ENCODE peak calls at places on chromosomes 3 and 15, in five cellular contexts. H, S, D, F and K are unnamed samples.

GRCh38 chr15:69658401-69658945 is 205.9 kb downstream of the RPLP1 start:
- DNase-seq in H (no peak), S (no peak), D (no peak), F (no peak), K (no peak)

GRCh38 chr15:29039466-29040366 is 153.9 kb downstream of the APBA2 start:
- DNase-seq in H (no peak), S (no peak), D (no peak), F (no peak), K (no peak)

GRCh38 chr3:126356373-126357298 is 572 bp downstream of the KLF15 start:
- DNase-seq in H (no peak), S (no peak), D (no peak), F (peak; percentile 49), K (peak; percentile 26)

GRCh38 chr15:89707577-89707976 is 17.0 kb downstream of the WDR93 start:
- DNase-seq in H (no peak), S (no peak), D (no peak), F (no peak), K (no peak)

GRCh38 chr3:61299981-61300380 is 48.7 kb upstream of the FHIT start:
- DNase-seq in H (no peak), S (no peak), D (no peak), F (no peak), K (no peak)

GRCh38 chr3:61141697-61142096 is 109.6 kb downstream of the FHIT start:
- DNase-seq in H (no peak), S (no peak), D (no peak), F (no peak), K (no peak)

GRCh38 chr15:35871282-35871681 is 325.3 kb upstream of the DPH6 start:
- DNase-seq in H (no peak), S (no peak), D (no peak), F (no peak), K (no peak)

GRCh38 chr3:16697437-16698258 is 92.4 kb upstream of the DAZL start:
- DNase-seq in H (no peak), S (no peak), D (no peak), F (no peak), K (peak; percentile 73)

GRCh38 chr3:179871782-179872181 is 165.0 kb downstream of the PEX5L start:
- DNase-seq in H (no peak), S (no peak), D (no peak), F (no peak), K (no peak)

GRCh38 chr3:116000315-116000714 is 377.0 kb downstream of the GAP43 start:
- DNase-seq in H (no peak), S (no peak), D (no peak), F (no peak), K (peak; percentile 97)

GRCh38 chr3:34237946-34238345 is 439.5 kb downstream of the PDCD6IP start:
- DNase-seq in H (no peak), S (no peak), D (no peak), F (no peak), K (no peak)

GRCh38 chr15:64574220-64574994 is 114.0 kb downstream of the ZNF609 start:
- DNase-seq in H (no peak), S (no peak), D (no peak), F (no peak), K (peak; percentile 80)

GRCh38 chr3:123310741-123311140 is 109.0 kb downstream of the SEC22A start:
- DNase-seq in H (no peak), S (no peak), D (no peak), F (no peak), K (no peak)

GRCh38 chr3:115912372-115912771 is 289.1 kb downstream of the GAP43 start:
- DNase-seq in H (no peak), S (no peak), D (no peak), F (no peak), K (peak; percentile 23)

GRCh38 chr3:71979155-71979554 is 194.2 kb upstream of the PROK2 start:
- DNase-seq in H (no peak), S (no peak), D (no peak), F (no peak), K (no peak)

GRCh38 chr15:44308874-44309273 is 20.4 kb downstream of the GOLM2 start:
- DNase-seq in H (no peak), S (no peak), D (no peak), F (no peak), K (no peak)

GRCh38 chr3:115428825-115429224 is 194.5 kb upstream of the GAP43 start:
- DNase-seq in H (no peak), S (no peak), D (no peak), F (no peak), K (peak; percentile 19)

GRCh38 chr3:2099779-2100191 is 1.1 kb downstream of the CNTN4 start:
- DNase-seq in H (no peak), S (no peak), D (no peak), F (peak; percentile 40), K (no peak)

GRCh38 chr15:89221543-89221942 is at the start of gene RLBP1:
- DNase-seq in H (no peak), S (no peak), D (no peak), F (no peak), K (no peak)

GRCh38 chr3:123781571-123782275 is 102.4 kb downstream of the MYLK start:
- DNase-seq in H (no peak), S (no peak), D (no peak), F (no peak), K (no peak)

GRCh38 chr15:56349554-56349953 is 15.7 kb upstream of the TEX9 start:
- DNase-seq in H (no peak), S (no peak), D (no peak), F (no peak), K (no peak)

GRCh38 chr15:39028069-39028468 is 463.5 kb upstream of the RASGRP1 start:
- DNase-seq in H (no peak), S (no peak), D (no peak), F (no peak), K (peak; percentile 25)

GRCh38 chr3:100023150-100023549 is 91.2 kb downstream of the FILIP1L start:
- DNase-seq in H (no peak), S (no peak), D (no peak), F (no peak), K (peak; percentile 48)